ENCODE peak calls at places on chromosomes 4 and X, in six cellular contexts. O is HEK293T, R is K562, F is IMR-90, T is HepG2, V is GM12878. N is an unnamed sample.

GRCh38 chr4:99062120-99062519 is 26.5 kb downstream of the ADH5 start:
- DNase-seq in T (no peak), F (peak; percentile 27), R (no peak), O (peak; percentile 12), V (peak; percentile 9), N (peak; percentile 4)

GRCh38 chr4:37973481-37973880 is 13.3 kb downstream of the PTTG2 start:
- DNase-seq in R (no peak), T (no peak), F (no peak), O (no peak), V (no peak), N (no peak)

GRCh38 chr4:125369098-125369497 is 54.3 kb downstream of the FAT4 start:
- DNase-seq in V (no peak), O (no peak), T (no peak), R (no peak), F (no peak), N (no peak)

GRCh38 chrX:149877636-149878035 is 3.3 kb upstream of the MAGEA8 start:
- DNase-seq in V (no peak), O (no peak), R (no peak), F (no peak), T (no peak), N (peak; percentile 6)

GRCh38 chr4:15149842-15150592 is 147.7 kb downstream of the CPEB2 start:
- DNase-seq in R (peak; percentile 93), V (peak; percentile 19), O (peak; percentile 29), F (peak; percentile 76), T (peak; percentile 93), N (peak; percentile 43)

GRCh38 chrX:44693255-44693654 is 150.6 kb upstream of the DUSP21 start:
- DNase-seq in F (no peak), V (no peak), O (no peak), T (peak; percentile 30), R (no peak), N (no peak)

GRCh38 chr4:7276538-7276937 is 84.2 kb downstream of the SORCS2 start:
- DNase-seq in R (no peak), O (no peak), T (no peak), F (no peak), V (no peak), N (no peak)

GRCh38 chrX:25144043-25144940 is 128.5 kb upstream of the ARX start:
- DNase-seq in O (peak; percentile 59), R (peak; percentile 52), V (no peak), F (peak; percentile 64), T (peak; percentile 10), N (peak; percentile 60)

GRCh38 chr4:532588-533317 is 33.7 kb downstream of the PIGG start:
- DNase-seq in F (no peak), O (peak; percentile 52), V (no peak), R (peak; percentile 71), T (no peak), N (peak; percentile 11)

GRCh38 chrX:98407526-98408049 is 1523.9 kb downstream of the RPA4 start:
- DNase-seq in R (no peak), O (no peak), V (no peak), T (no peak), F (no peak), N (no peak)

GRCh38 chrX:98405376-98405775 is 1521.7 kb downstream of the RPA4 start:
- DNase-seq in F (no peak), T (no peak), V (no peak), R (no peak), O (no peak), N (no peak)
- TF ChIP-seq BHLHE40 in F (no peak), T (no peak), V (no peak), R (no peak), O (no peak), N (no peak)

GRCh38 chr4:152016325-152016665 is 255.5 kb upstream of the GATB start:
- DNase-seq in F (no peak), V (no peak), T (no peak), R (no peak), O (no peak), N (no peak)
- TF ChIP-seq BHLHE40 in F (no peak), V (no peak), T (no peak), R (no peak), O (no peak), N (no peak)

GRCh38 chr4:124111922-124112321 is 600.6 kb downstream of the ANKRD50 start:
- DNase-seq in T (peak; percentile 55), O (peak; percentile 40), F (peak; percentile 87), R (no peak), V (no peak), N (peak; percentile 3)
- TF ChIP-seq BHLHE40 in T (no peak), O (no peak), F (no peak), R (no peak), V (no peak), N (no peak)

GRCh38 chr4:52098618-52099017 is 47.5 kb downstream of the SPATA18 start:
- DNase-seq in F (no peak), T (no peak), O (no peak), V (no peak), R (no peak), N (no peak)
- TF ChIP-seq BHLHE40 in F (no peak), T (no peak), O (no peak), V (no peak), R (no peak), N (no peak)

N was measured in A549.